ENCODE peak calls at places on chromosome 22, in five cellular contexts. One of them, this sample, is unnamed.

GRCh38 chr22:40679964-40680818 is 907 bp downstream of the MCHR1 start:
- DNase-seq in nucleus accumbens: no peak
- DNase-seq in naive thymus-derived CD4-positive, alpha-beta T cell: no peak
- DNase-seq in activated T-helper 1 cell treated with anti-CD3 and anti-CD28 coated beads, Interleukin-12 subunit alpha, Interleukin-12 subunit beta, Interleukin-2, Interleukin-4 antibody, amounts not matched to agents 30 ng/mL and 10 ng/mL and 1 ng/mL, durations not matched to agents 14 hours and 24 hours and 36 hours: no peak
- DNase-seq in small intestine: no peak
- DNase-seq in this sample: no peak

GRCh38 chr22:45999379-45999971 is 22.5 kb upstream of the WNT7B start:
- DNase-seq in nucleus accumbens: no peak
- DNase-seq in naive thymus-derived CD4-positive, alpha-beta T cell: no peak
- DNase-seq in activated T-helper 1 cell treated with anti-CD3 and anti-CD28 coated beads, Interleukin-12 subunit alpha, Interleukin-12 subunit beta, Interleukin-2, Interleukin-4 antibody, amounts not matched to agents 30 ng/mL and 10 ng/mL and 1 ng/mL, durations not matched to agents 14 hours and 24 hours and 36 hours: no peak
- DNase-seq in small intestine: no peak
- DNase-seq in this sample: no peak

GRCh38 chr22:36432592-36433317 is 45.0 kb upstream of the MYH9 start:
- DNase-seq in nucleus accumbens: no peak
- DNase-seq in naive thymus-derived CD4-positive, alpha-beta T cell: no peak
- DNase-seq in activated T-helper 1 cell treated with anti-CD3 and anti-CD28 coated beads, Interleukin-12 subunit alpha, Interleukin-12 subunit beta, Interleukin-2, Interleukin-4 antibody, amounts not matched to agents 30 ng/mL and 10 ng/mL and 1 ng/mL, durations not matched to agents 14 hours and 24 hours and 36 hours: no peak
- DNase-seq in small intestine: no peak
- DNase-seq in this sample: no peak

GRCh38 chr22:27482414-27482813 is 319.1 kb downstream of the MN1 start:
- DNase-seq in nucleus accumbens: no peak
- DNase-seq in naive thymus-derived CD4-positive, alpha-beta T cell: no peak
- DNase-seq in activated T-helper 1 cell treated with anti-CD3 and anti-CD28 coated beads, Interleukin-12 subunit alpha, Interleukin-12 subunit beta, Interleukin-2, Interleukin-4 antibody, amounts not matched to agents 30 ng/mL and 10 ng/mL and 1 ng/mL, durations not matched to agents 14 hours and 24 hours and 36 hours: no peak
- DNase-seq in small intestine: no peak
- DNase-seq in this sample: no peak

GRCh38 chr22:31841029-31841827 is 87.4 kb downstream of the DEPDC5 start:
- DNase-seq in nucleus accumbens: no peak
- DNase-seq in naive thymus-derived CD4-positive, alpha-beta T cell: no peak
- DNase-seq in activated T-helper 1 cell treated with anti-CD3 and anti-CD28 coated beads, Interleukin-12 subunit alpha, Interleukin-12 subunit beta, Interleukin-2, Interleukin-4 antibody, amounts not matched to agents 30 ng/mL and 10 ng/mL and 1 ng/mL, durations not matched to agents 14 hours and 24 hours and 36 hours: no peak
- DNase-seq in small intestine: peak; percentile 44
- DNase-seq in this sample: no peak

GRCh38 chr22:42964994-42965699 is 49.8 kb downstream of the PACSIN2 start:
- DNase-seq in nucleus accumbens: no peak
- DNase-seq in naive thymus-derived CD4-positive, alpha-beta T cell: no peak
- DNase-seq in activated T-helper 1 cell treated with anti-CD3 and anti-CD28 coated beads, Interleukin-12 subunit alpha, Interleukin-12 subunit beta, Interleukin-2, Interleukin-4 antibody, amounts not matched to agents 30 ng/mL and 10 ng/mL and 1 ng/mL, durations not matched to agents 14 hours and 24 hours and 36 hours: no peak
- DNase-seq in small intestine: no peak
- DNase-seq in this sample: no peak

GRCh38 chr22:25775501-25775900 is 33.5 kb downstream of the MYO18B start:
- DNase-seq in nucleus accumbens: no peak
- DNase-seq in naive thymus-derived CD4-positive, alpha-beta T cell: no peak
- DNase-seq in activated T-helper 1 cell treated with anti-CD3 and anti-CD28 coated beads, Interleukin-12 subunit alpha, Interleukin-12 subunit beta, Interleukin-2, Interleukin-4 antibody, amounts not matched to agents 30 ng/mL and 10 ng/mL and 1 ng/mL, durations not matched to agents 14 hours and 24 hours and 36 hours: no peak
- DNase-seq in small intestine: no peak
- DNase-seq in this sample: no peak

GRCh38 chr22:43829904-43830851 is 18.1 kb upstream of the EFCAB6 start:
- DNase-seq in nucleus accumbens: no peak
- DNase-seq in naive thymus-derived CD4-positive, alpha-beta T cell: no peak
- DNase-seq in activated T-helper 1 cell treated with anti-CD3 and anti-CD28 coated beads, Interleukin-12 subunit alpha, Interleukin-12 subunit beta, Interleukin-2, Interleukin-4 antibody, amounts not matched to agents 30 ng/mL and 10 ng/mL and 1 ng/mL, durations not matched to agents 14 hours and 24 hours and 36 hours: no peak
- DNase-seq in small intestine: no peak
- DNase-seq in this sample: no peak

GRCh38 chr22:43488031-43488892 is 76.4 kb downstream of the MPPED1 start:
- DNase-seq in nucleus accumbens: no peak
- DNase-seq in naive thymus-derived CD4-positive, alpha-beta T cell: no peak
- DNase-seq in activated T-helper 1 cell treated with anti-CD3 and anti-CD28 coated beads, Interleukin-12 subunit alpha, Interleukin-12 subunit beta, Interleukin-2, Interleukin-4 antibody, amounts not matched to agents 30 ng/mL and 10 ng/mL and 1 ng/mL, durations not matched to agents 14 hours and 24 hours and 36 hours: no peak
- DNase-seq in small intestine: no peak
- DNase-seq in this sample: no peak

GRCh38 chr22:37525073-37525745 is 6.0 kb upstream of the CARD10 start:
- DNase-seq in nucleus accumbens: peak; percentile 9
- DNase-seq in naive thymus-derived CD4-positive, alpha-beta T cell: no peak
- DNase-seq in activated T-helper 1 cell treated with anti-CD3 and anti-CD28 coated beads, Interleukin-12 subunit alpha, Interleukin-12 subunit beta, Interleukin-2, Interleukin-4 antibody, amounts not matched to agents 30 ng/mL and 10 ng/mL and 1 ng/mL, durations not matched to agents 14 hours and 24 hours and 36 hours: no peak
- DNase-seq in small intestine: no peak
- DNase-seq in this sample: no peak

GRCh38 chr22:42920101-42920820 is 63.2 kb upstream of the ARFGAP3 start:
- DNase-seq in nucleus accumbens: no peak
- DNase-seq in naive thymus-derived CD4-positive, alpha-beta T cell: no peak
- DNase-seq in activated T-helper 1 cell treated with anti-CD3 and anti-CD28 coated beads, Interleukin-12 subunit alpha, Interleukin-12 subunit beta, Interleukin-2, Interleukin-4 antibody, amounts not matched to agents 30 ng/mL and 10 ng/mL and 1 ng/mL, durations not matched to agents 14 hours and 24 hours and 36 hours: no peak
- DNase-seq in small intestine: no peak
- DNase-seq in this sample: no peak

GRCh38 chr22:44128961-44129613 is 51.6 kb upstream of the PARVG start:
- DNase-seq in nucleus accumbens: no peak
- DNase-seq in naive thymus-derived CD4-positive, alpha-beta T cell: no peak
- DNase-seq in activated T-helper 1 cell treated with anti-CD3 and anti-CD28 coated beads, Interleukin-12 subunit alpha, Interleukin-12 subunit beta, Interleukin-2, Interleukin-4 antibody, amounts not matched to agents 30 ng/mL and 10 ng/mL and 1 ng/mL, durations not matched to agents 14 hours and 24 hours and 36 hours: no peak
- DNase-seq in small intestine: no peak
- DNase-seq in this sample: no peak

GRCh38 chr22:44580176-44580575 is 82.1 kb upstream of the RTL6 start:
- DNase-seq in nucleus accumbens: no peak
- DNase-seq in naive thymus-derived CD4-positive, alpha-beta T cell: no peak
- DNase-seq in activated T-helper 1 cell treated with anti-CD3 and anti-CD28 coated beads, Interleukin-12 subunit alpha, Interleukin-12 subunit beta, Interleukin-2, Interleukin-4 antibody, amounts not matched to agents 30 ng/mL and 10 ng/mL and 1 ng/mL, durations not matched to agents 14 hours and 24 hours and 36 hours: no peak
- DNase-seq in small intestine: no peak
- DNase-seq in this sample: no peak

GRCh38 chr22:32527756-32528155 is 53.1 kb downstream of the FBXO7 start:
- DNase-seq in nucleus accumbens: no peak
- DNase-seq in naive thymus-derived CD4-positive, alpha-beta T cell: no peak
- DNase-seq in activated T-helper 1 cell treated with anti-CD3 and anti-CD28 coated beads, Interleukin-12 subunit alpha, Interleukin-12 subunit beta, Interleukin-2, Interleukin-4 antibody, amounts not matched to agents 30 ng/mL and 10 ng/mL and 1 ng/mL, durations not matched to agents 14 hours and 24 hours and 36 hours: no peak
- DNase-seq in small intestine: no peak
- DNase-seq in this sample: no peak

GRCh38 chr22:40509401-40510134 is 127.0 kb downstream of the MRTFA start:
- DNase-seq in nucleus accumbens: no peak
- DNase-seq in naive thymus-derived CD4-positive, alpha-beta T cell: no peak
- DNase-seq in activated T-helper 1 cell treated with anti-CD3 and anti-CD28 coated beads, Interleukin-12 subunit alpha, Interleukin-12 subunit beta, Interleukin-2, Interleukin-4 antibody, amounts not matched to agents 30 ng/mL and 10 ng/mL and 1 ng/mL, durations not matched to agents 14 hours and 24 hours and 36 hours: no peak
- DNase-seq in small intestine: peak; percentile 47
- DNase-seq in this sample: no peak

GRCh38 chr22:39731881-39732555 is 161.5 kb downstream of the CACNA1I start:
- DNase-seq in nucleus accumbens: no peak
- DNase-seq in naive thymus-derived CD4-positive, alpha-beta T cell: no peak
- DNase-seq in activated T-helper 1 cell treated with anti-CD3 and anti-CD28 coated beads, Interleukin-12 subunit alpha, Interleukin-12 subunit beta, Interleukin-2, Interleukin-4 antibody, amounts not matched to agents 30 ng/mL and 10 ng/mL and 1 ng/mL, durations not matched to agents 14 hours and 24 hours and 36 hours: no peak
- DNase-seq in small intestine: no peak
- DNase-seq in this sample: no peak

GRCh38 chr22:49976439-49977175 is 16.0 kb downstream of the PIM3 start:
- DNase-seq in nucleus accumbens: peak; percentile 29
- DNase-seq in naive thymus-derived CD4-positive, alpha-beta T cell: peak; percentile 58
- DNase-seq in activated T-helper 1 cell treated with anti-CD3 and anti-CD28 coated beads, Interleukin-12 subunit alpha, Interleukin-12 subunit beta, Interleukin-2, Interleukin-4 antibody, amounts not matched to agents 30 ng/mL and 10 ng/mL and 1 ng/mL, durations not matched to agents 14 hours and 24 hours and 36 hours: peak; percentile 48
- DNase-seq in small intestine: no peak
- DNase-seq in this sample: no peak